ENCODE peak calls at places on chromosomes 4 and X, in six cellular contexts. H, A, P, T, I and V are unnamed samples.

GRCh38 chrX:48945517-48946348 is 11.7 kb downstream of the OTUD5 start:
- DNase-seq in H (peak; percentile 6), A (peak; percentile 45), P (peak; percentile 67), T (peak; percentile 80), I (peak; percentile 71), V (peak; percentile 23)

GRCh38 chr4:181909368-181909767 is 333.8 kb upstream of the TENM3 start:
- DNase-seq in H (no peak), A (no peak), P (peak; percentile 11), T (peak; percentile 76), I (no peak), V (no peak)

GRCh38 chr4:137310156-137310555 is 222.1 kb downstream of the PCDH18 start:
- DNase-seq in H (no peak), A (no peak), P (no peak), T (no peak), I (no peak), V (no peak)

GRCh38 chrX:151711787-151712186 is 4.0 kb upstream of the FATE1 start:
- DNase-seq in H (no peak), A (no peak), P (no peak), T (peak; percentile 50), I (no peak), V (no peak)

GRCh38 chrX:73468376-73468775 is 21.5 kb downstream of the CDX4 start:
- DNase-seq in H (no peak), A (no peak), P (no peak), T (no peak), I (no peak), V (no peak)

GRCh38 chrX:107731831-107732502 is 43.6 kb downstream of the TSC22D3 start:
- DNase-seq in H (peak; percentile 42), A (no peak), P (peak; percentile 98), T (peak; percentile 92), I (no peak), V (peak; percentile 95)

GRCh38 chr4:85028910-85029309 is 62.4 kb upstream of the WDFY3 start:
- DNase-seq in H (no peak), A (no peak), P (no peak), T (no peak), I (no peak), V (no peak)

GRCh38 chr4:57119054-57119651 is 9.0 kb upstream of the IGFBP7 start:
- DNase-seq in H (no peak), A (no peak), P (no peak), T (no peak), I (no peak), V (no peak)

GRCh38 chrX:37599735-37600134 is 28.3 kb downstream of the LANCL3 start:
- DNase-seq in H (no peak), A (no peak), P (no peak), T (no peak), I (no peak), V (no peak)

GRCh38 chrX:7084841-7085240 is 62.7 kb upstream of the STS start:
- DNase-seq in H (no peak), A (no peak), P (no peak), T (no peak), I (no peak), V (no peak)

GRCh38 chr4:72424006-72424405 is 145.0 kb downstream of the ADAMTS3 start:
- DNase-seq in H (no peak), A (no peak), P (no peak), T (no peak), I (no peak), V (no peak)

GRCh38 chrX:44062842-44063241 is 89.7 kb upstream of the NDP start:
- DNase-seq in H (no peak), A (no peak), P (no peak), T (no peak), I (no peak), V (peak; percentile 70)

GRCh38 chrX:110734894-110735541 is 60.6 kb downstream of the CHRDL1 start:
- DNase-seq in H (no peak), A (no peak), P (no peak), T (no peak), I (no peak), V (peak; percentile 96)

GRCh38 chr4:147108409-147108808 is 162.7 kb upstream of the TTC29 start:
- DNase-seq in H (no peak), A (no peak), P (no peak), T (no peak), I (no peak), V (peak; percentile 43)

GRCh38 chrX:124010157-124010556 is 48.7 kb downstream of the STAG2 start:
- DNase-seq in H (no peak), A (no peak), P (no peak), T (no peak), I (no peak), V (no peak)

GRCh38 chrX:105821471-105822081 is 763 bp upstream of the NRK start:
- DNase-seq in H (no peak), A (no peak), P (peak; percentile 42), T (peak; percentile 79), I (no peak), V (peak; percentile 40)